ENCODE peak calls at places on chromosomes 1 and 21, in six cellular contexts. One of them, this sample, is unnamed.

GRCh38 chr1:112460672-112461071 is 48.1 kb upstream of the WNT2B start:
- DNase-seq in CD8-positive, alpha-beta T cell: no peak
- DNase-seq in pons: no peak
- DNase-seq in foreskin keratinocyte: no peak
- DNase-seq in naive thymus-derived CD4-positive, alpha-beta T cell: no peak
- DNase-seq in astrocyte of the spinal cord: no peak
- DNase-seq in this sample: no peak

GRCh38 chr1:201648066-201648910 is 109.4 kb downstream of the NAV1 start:
- DNase-seq in CD8-positive, alpha-beta T cell: no peak
- DNase-seq in pons: no peak
- DNase-seq in foreskin keratinocyte: no peak
- DNase-seq in naive thymus-derived CD4-positive, alpha-beta T cell: no peak
- DNase-seq in astrocyte of the spinal cord: peak
- DNase-seq in this sample: no peak

GRCh38 chr21:34640858-34641257 is 25.9 kb upstream of the RCAN1 start:
- DNase-seq in CD8-positive, alpha-beta T cell: no peak
- DNase-seq in pons: no peak
- DNase-seq in foreskin keratinocyte: peak
- DNase-seq in naive thymus-derived CD4-positive, alpha-beta T cell: no peak
- DNase-seq in astrocyte of the spinal cord: peak
- DNase-seq in this sample: no peak

GRCh38 chr1:30738040-30738441 is 14.7 kb upstream of the MATN1 start:
- DNase-seq in CD8-positive, alpha-beta T cell: no peak
- DNase-seq in pons: no peak
- DNase-seq in foreskin keratinocyte: no peak
- DNase-seq in naive thymus-derived CD4-positive, alpha-beta T cell: no peak
- DNase-seq in astrocyte of the spinal cord: no peak
- DNase-seq in this sample: no peak

GRCh38 chr1:111510003-111510380 is 6.6 kb upstream of the ADORA3 start:
- DNase-seq in CD8-positive, alpha-beta T cell: no peak
- DNase-seq in pons: no peak
- DNase-seq in foreskin keratinocyte: no peak
- DNase-seq in naive thymus-derived CD4-positive, alpha-beta T cell: no peak
- DNase-seq in astrocyte of the spinal cord: no peak
- DNase-seq in this sample: no peak

GRCh38 chr1:24551910-24552571 is 3.8 kb upstream of the NCMAP start:
- DNase-seq in CD8-positive, alpha-beta T cell: no peak
- DNase-seq in pons: no peak
- DNase-seq in foreskin keratinocyte: no peak
- DNase-seq in naive thymus-derived CD4-positive, alpha-beta T cell: no peak
- DNase-seq in astrocyte of the spinal cord: no peak
- DNase-seq in this sample: no peak

GRCh38 chr1:19209439-19209989 is 552 bp downstream of the UBR4 start:
- DNase-seq in CD8-positive, alpha-beta T cell: peak
- DNase-seq in pons: peak
- DNase-seq in foreskin keratinocyte: peak
- DNase-seq in naive thymus-derived CD4-positive, alpha-beta T cell: no peak
- DNase-seq in astrocyte of the spinal cord: peak
- DNase-seq in this sample: peak

GRCh38 chr1:37954316-37954971 is 7.6 kb upstream of the INPP5B start:
- DNase-seq in CD8-positive, alpha-beta T cell: no peak
- DNase-seq in pons: no peak
- DNase-seq in foreskin keratinocyte: no peak
- DNase-seq in naive thymus-derived CD4-positive, alpha-beta T cell: no peak
- DNase-seq in astrocyte of the spinal cord: no peak
- DNase-seq in this sample: peak

GRCh38 chr1:185338719-185339622 is 21.9 kb upstream of the IVNS1ABP start:
- DNase-seq in CD8-positive, alpha-beta T cell: peak
- DNase-seq in pons: peak
- DNase-seq in foreskin keratinocyte: no peak
- DNase-seq in naive thymus-derived CD4-positive, alpha-beta T cell: peak
- DNase-seq in astrocyte of the spinal cord: peak
- DNase-seq in this sample: no peak

GRCh38 chr1:16020325-16020724 is 1.5 kb upstream of the CLCNKA start:
- DNase-seq in CD8-positive, alpha-beta T cell: no peak
- DNase-seq in pons: no peak
- DNase-seq in foreskin keratinocyte: no peak
- DNase-seq in naive thymus-derived CD4-positive, alpha-beta T cell: no peak
- DNase-seq in astrocyte of the spinal cord: no peak
- DNase-seq in this sample: no peak

GRCh38 chr1:48040122-48040521 is 42.9 kb upstream of the TRABD2B start:
- DNase-seq in CD8-positive, alpha-beta T cell: no peak
- DNase-seq in pons: no peak
- DNase-seq in foreskin keratinocyte: no peak
- DNase-seq in naive thymus-derived CD4-positive, alpha-beta T cell: no peak
- DNase-seq in astrocyte of the spinal cord: no peak
- DNase-seq in this sample: no peak

GRCh38 chr21:34530264-34530663 is 18.3 kb upstream of the KCNE1 start:
- DNase-seq in CD8-positive, alpha-beta T cell: no peak
- DNase-seq in pons: no peak
- DNase-seq in foreskin keratinocyte: no peak
- DNase-seq in naive thymus-derived CD4-positive, alpha-beta T cell: no peak
- DNase-seq in astrocyte of the spinal cord: peak
- DNase-seq in this sample: no peak

GRCh38 chr1:203873094-203873493 is 11.7 kb downstream of the SNRPE start:
- DNase-seq in CD8-positive, alpha-beta T cell: no peak
- DNase-seq in pons: no peak
- DNase-seq in foreskin keratinocyte: no peak
- DNase-seq in naive thymus-derived CD4-positive, alpha-beta T cell: no peak
- DNase-seq in astrocyte of the spinal cord: no peak
- DNase-seq in this sample: no peak

GRCh38 chr1:161989108-161989507 is 34.6 kb downstream of the OLFML2B start:
- DNase-seq in CD8-positive, alpha-beta T cell: no peak
- DNase-seq in pons: no peak
- DNase-seq in foreskin keratinocyte: no peak
- DNase-seq in naive thymus-derived CD4-positive, alpha-beta T cell: no peak
- DNase-seq in astrocyte of the spinal cord: no peak
- DNase-seq in this sample: no peak

GRCh38 chr1:155871390-155871789 is 12.0 kb downstream of the SYT11 start:
- DNase-seq in CD8-positive, alpha-beta T cell: no peak
- DNase-seq in pons: peak
- DNase-seq in foreskin keratinocyte: no peak
- DNase-seq in naive thymus-derived CD4-positive, alpha-beta T cell: no peak
- DNase-seq in astrocyte of the spinal cord: peak
- DNase-seq in this sample: peak

GRCh38 chr1:43241352-43241953 is 28.3 kb upstream of the TMEM125 start:
- DNase-seq in CD8-positive, alpha-beta T cell: no peak
- DNase-seq in pons: no peak
- DNase-seq in foreskin keratinocyte: peak
- DNase-seq in naive thymus-derived CD4-positive, alpha-beta T cell: no peak
- DNase-seq in astrocyte of the spinal cord: peak
- DNase-seq in this sample: no peak

GRCh38 chr1:234760303-234760723 is 150.3 kb upstream of the IRF2BP2 start:
- DNase-seq in CD8-positive, alpha-beta T cell: no peak
- DNase-seq in pons: no peak
- DNase-seq in foreskin keratinocyte: no peak
- DNase-seq in naive thymus-derived CD4-positive, alpha-beta T cell: no peak
- DNase-seq in astrocyte of the spinal cord: no peak
- DNase-seq in this sample: no peak

GRCh38 chr1:248906741-248907661 is 966 bp downstream of the PGBD2 start:
- DNase-seq in CD8-positive, alpha-beta T cell: no peak
- DNase-seq in pons: no peak
- DNase-seq in foreskin keratinocyte: no peak
- DNase-seq in naive thymus-derived CD4-positive, alpha-beta T cell: no peak
- DNase-seq in astrocyte of the spinal cord: no peak
- DNase-seq in this sample: peak

GRCh38 chr21:33858672-33859372 is 56.8 kb downstream of the ATP5PO start:
- DNase-seq in CD8-positive, alpha-beta T cell: no peak
- DNase-seq in pons: no peak
- DNase-seq in foreskin keratinocyte: no peak
- DNase-seq in naive thymus-derived CD4-positive, alpha-beta T cell: no peak
- DNase-seq in astrocyte of the spinal cord: no peak
- DNase-seq in this sample: no peak

GRCh38 chr1:28370220-28371010 is 875 bp downstream of the PHACTR4 start:
- DNase-seq in CD8-positive, alpha-beta T cell: peak
- DNase-seq in pons: peak
- DNase-seq in foreskin keratinocyte: no peak
- DNase-seq in naive thymus-derived CD4-positive, alpha-beta T cell: peak
- DNase-seq in astrocyte of the spinal cord: peak
- DNase-seq in this sample: peak

GRCh38 chr1:55580845-55581332 is 365.7 kb upstream of the USP24 start:
- DNase-seq in CD8-positive, alpha-beta T cell: no peak
- DNase-seq in pons: peak
- DNase-seq in foreskin keratinocyte: peak
- DNase-seq in naive thymus-derived CD4-positive, alpha-beta T cell: no peak
- DNase-seq in astrocyte of the spinal cord: peak
- DNase-seq in this sample: no peak

GRCh38 chr1:29239142-29239541 is 2.8 kb downstream of the PTPRU start:
- DNase-seq in CD8-positive, alpha-beta T cell: no peak
- DNase-seq in pons: no peak
- DNase-seq in foreskin keratinocyte: no peak
- DNase-seq in naive thymus-derived CD4-positive, alpha-beta T cell: no peak
- DNase-seq in astrocyte of the spinal cord: no peak
- DNase-seq in this sample: no peak

GRCh38 chr21:34846601-34847112 is 177.9 kb downstream of the CLIC6 start:
- DNase-seq in CD8-positive, alpha-beta T cell: no peak
- DNase-seq in pons: no peak
- DNase-seq in foreskin keratinocyte: peak
- DNase-seq in naive thymus-derived CD4-positive, alpha-beta T cell: no peak
- DNase-seq in astrocyte of the spinal cord: peak
- DNase-seq in this sample: no peak

GRCh38 chr1:172002725-172003345 is 161.5 kb downstream of the DNM3 start:
- DNase-seq in CD8-positive, alpha-beta T cell: no peak
- DNase-seq in pons: peak
- DNase-seq in foreskin keratinocyte: no peak
- DNase-seq in naive thymus-derived CD4-positive, alpha-beta T cell: peak
- DNase-seq in astrocyte of the spinal cord: peak
- DNase-seq in this sample: peak

This sample was measured in cerebellar cortex.